ENCODE peak calls at places on chromosomes 3 and 15, in nine cellular contexts. Q is amniotic epithelial cell; K is glutamatergic neuron; X is stimulated activated CD8-positive, alpha-beta memory T cell treated with anti-CD3 and anti-CD28 coated beads, Interleukin-2, amount 100 ng/mL, for 48 hours; C is stimulated activated CD4-positive, alpha-beta T cell treated with anti-CD3 and anti-CD28 coated beads, Interleukin-1b, Interleukin-23, amount 100 ng/mL, for 24 hours; V is stimulated activated naive CD8-positive, alpha-beta T cell treated with anti-CD3 and anti-CD28 coated beads, Interleukin-15, Interleukin-2, amounts not matched to agents 100 U/mL and 50 U/mL, for 24 hours; W is CD4-positive, alpha-beta T cell; T is neuronal stem cell; G is activated CD4-positive, alpha-beta T cell treated with anti-CD3 and anti-CD28 coated beads for 4 hours. E is an unnamed sample.

GRCh38 chr3:140386357-140387100 is 291.3 kb upstream of the TRIM42 start:
- DNase-seq in V (no peak), C (no peak), K (peak; percentile 24), X (no peak), Q (no peak), W (no peak), T (no peak), G (no peak), E (no peak)

GRCh38 chr3:71376499-71376898 is 207.0 kb downstream of the FOXP1 start:
- DNase-seq in G (no peak), X (no peak), Q (no peak), C (no peak), W (no peak), T (no peak), K (no peak), V (no peak), E (no peak)

GRCh38 chr3:186367631-186368030 is 5.6 kb upstream of the DGKG start:
- DNase-seq in W (no peak), X (no peak), K (no peak), V (no peak), T (no peak), Q (no peak), C (no peak), G (no peak), E (no peak)

GRCh38 chr3:42526616-42527367 is 24.3 kb downstream of the VIPR1 start:
- DNase-seq in X (no peak), T (no peak), K (no peak), C (peak; percentile 20), V (peak; percentile 68), W (peak; percentile 28), Q (no peak), G (peak; percentile 54), E (no peak)

GRCh38 chr3:185713015-185713414 is 111.8 kb downstream of the IGF2BP2 start:
- DNase-seq in C (no peak), G (no peak), X (no peak), W (no peak), T (no peak), V (no peak), K (no peak), Q (no peak), E (no peak)

GRCh38 chr3:154120903-154121235 is 321 bp upstream of the ARHGEF26 start:
- DNase-seq in T (no peak), V (no peak), W (no peak), G (no peak), K (no peak), C (no peak), X (no peak), Q (peak; percentile 71), E (no peak)

GRCh38 chr3:33277193-33277882 is at the start of gene FBXL2:
- DNase-seq in V (peak; percentile 45), Q (peak; percentile 29), K (peak; percentile 97), C (no peak), X (peak; percentile 14), W (no peak), G (no peak), T (peak; percentile 81), E (no peak)

GRCh38 chr15:36472672-36473071 is 106.8 kb upstream of the CDIN1 start:
- DNase-seq in C (no peak), T (no peak), W (no peak), Q (peak; percentile 28), K (no peak), X (no peak), G (no peak), V (no peak), E (no peak)

GRCh38 chr15:92817339-92817886 is 82.7 kb upstream of the CHD2 start:
- DNase-seq in W (no peak), V (no peak), Q (no peak), X (no peak), K (no peak), G (no peak), T (no peak), C (no peak), E (no peak)

GRCh38 chr15:95866698-95867440 is 463.6 kb upstream of the NR2F2 start:
- DNase-seq in T (no peak), X (no peak), V (no peak), W (no peak), G (no peak), K (no peak), Q (peak; percentile 77), C (no peak), E (no peak)

GRCh38 chr3:10529809-10530208 is 24.4 kb upstream of the ATP2B2 start:
- DNase-seq in G (no peak), X (no peak), K (no peak), T (no peak), V (no peak), Q (no peak), W (no peak), C (no peak), E (peak; percentile 74)

GRCh38 chr3:17258823-17259436 is 374.2 kb downstream of the PLCL2 start:
- DNase-seq in K (no peak), W (no peak), C (no peak), X (no peak), Q (peak; percentile 29), V (no peak), G (no peak), T (peak; percentile 12), E (no peak)

GRCh38 chr3:11600501-11601282 is 43.0 kb downstream of the VGLL4 start:
- DNase-seq in G (no peak), W (no peak), Q (peak; percentile 100), K (no peak), T (peak; percentile 78), V (no peak), X (no peak), C (no peak), E (peak; percentile 78)

GRCh38 chr3:101926594-101927105 is 77.3 kb downstream of the NFKBIZ start:
- DNase-seq in Q (no peak), K (no peak), W (no peak), X (no peak), C (no peak), G (no peak), T (no peak), V (no peak), E (no peak)

E was measured in lower leg skin.